ENCODE peak calls at places on chromosomes 7 and 10, in eight cellular contexts. One of them, this sample, is unnamed.

GRCh38 chr7:140645166-140645565 is 4.6 kb upstream of the DENND2A start:
- DNase-seq in kidney glomerular epithelial cell: no peak
- DNase-seq in gastrocnemius medialis: no peak
- DNase-seq in cardiac fibroblast: no peak
- DNase-seq in fibroblast of gingiva: no peak
- DNase-seq in mucosa of descending colon: no peak
- DNase-seq in KBM-7: peak; percentile 19
- DNase-seq in Kasumi-1: no peak
- DNase-seq in this sample: no peak

GRCh38 chr10:121904888-121905287 is 22.9 kb downstream of the ATE1 start:
- DNase-seq in kidney glomerular epithelial cell: no peak
- DNase-seq in gastrocnemius medialis: no peak
- DNase-seq in cardiac fibroblast: no peak
- DNase-seq in fibroblast of gingiva: no peak
- DNase-seq in mucosa of descending colon: no peak
- DNase-seq in KBM-7: no peak
- DNase-seq in Kasumi-1: no peak
- DNase-seq in this sample: no peak

GRCh38 chr7:10708447-10708846 is 265.2 kb upstream of the PHF14 start:
- DNase-seq in kidney glomerular epithelial cell: no peak
- DNase-seq in gastrocnemius medialis: no peak
- DNase-seq in cardiac fibroblast: no peak
- DNase-seq in fibroblast of gingiva: no peak
- DNase-seq in mucosa of descending colon: no peak
- DNase-seq in KBM-7: peak; percentile 3
- DNase-seq in Kasumi-1: no peak
- DNase-seq in this sample: no peak

GRCh38 chr10:24974978-24975377 is 22.6 kb upstream of the PRTFDC1 start:
- DNase-seq in kidney glomerular epithelial cell: no peak
- DNase-seq in gastrocnemius medialis: peak; percentile 50
- DNase-seq in cardiac fibroblast: peak; percentile 97
- DNase-seq in fibroblast of gingiva: peak; percentile 91
- DNase-seq in mucosa of descending colon: no peak
- DNase-seq in KBM-7: no peak
- DNase-seq in Kasumi-1: no peak
- DNase-seq in this sample: no peak

GRCh38 chr7:104956753-104957450 is 57.1 kb upstream of the KMT2E start:
- DNase-seq in kidney glomerular epithelial cell: peak; percentile 55
- DNase-seq in gastrocnemius medialis: no peak
- DNase-seq in cardiac fibroblast: peak; percentile 56
- DNase-seq in fibroblast of gingiva: peak; percentile 83
- DNase-seq in mucosa of descending colon: no peak
- DNase-seq in KBM-7: peak; percentile 34
- DNase-seq in Kasumi-1: peak; percentile 85
- DNase-seq in this sample: peak; percentile 29

GRCh38 chr7:18117482-18117881 is 89.8 kb upstream of the PRPS1L1 start:
- DNase-seq in kidney glomerular epithelial cell: no peak
- DNase-seq in gastrocnemius medialis: no peak
- DNase-seq in cardiac fibroblast: no peak
- DNase-seq in fibroblast of gingiva: no peak
- DNase-seq in mucosa of descending colon: no peak
- DNase-seq in KBM-7: no peak
- DNase-seq in Kasumi-1: no peak
- DNase-seq in this sample: no peak

GRCh38 chr7:1887251-1887650 is 217.2 kb downstream of the ELFN1 start:
- DNase-seq in kidney glomerular epithelial cell: no peak
- DNase-seq in gastrocnemius medialis: no peak
- DNase-seq in cardiac fibroblast: no peak
- DNase-seq in fibroblast of gingiva: no peak
- DNase-seq in mucosa of descending colon: no peak
- DNase-seq in KBM-7: no peak
- DNase-seq in Kasumi-1: no peak
- DNase-seq in this sample: no peak

GRCh38 chr10:84988011-84988410 is 659.6 kb downstream of the CCSER2 start:
- DNase-seq in kidney glomerular epithelial cell: no peak
- DNase-seq in gastrocnemius medialis: no peak
- DNase-seq in cardiac fibroblast: no peak
- DNase-seq in fibroblast of gingiva: no peak
- DNase-seq in mucosa of descending colon: no peak
- DNase-seq in KBM-7: no peak
- DNase-seq in Kasumi-1: no peak
- DNase-seq in this sample: no peak

GRCh38 chr7:128731184-128731583 is 8.0 kb upstream of the CALU start:
- DNase-seq in kidney glomerular epithelial cell: no peak
- DNase-seq in gastrocnemius medialis: no peak
- DNase-seq in cardiac fibroblast: no peak
- DNase-seq in fibroblast of gingiva: no peak
- DNase-seq in mucosa of descending colon: no peak
- DNase-seq in KBM-7: no peak
- DNase-seq in Kasumi-1: no peak
- DNase-seq in this sample: no peak

GRCh38 chr7:23467281-23467680 is 3.0 kb downstream of the IGF2BP3 start:
- DNase-seq in kidney glomerular epithelial cell: no peak
- DNase-seq in gastrocnemius medialis: no peak
- DNase-seq in cardiac fibroblast: no peak
- DNase-seq in fibroblast of gingiva: no peak
- DNase-seq in mucosa of descending colon: no peak
- DNase-seq in KBM-7: no peak
- DNase-seq in Kasumi-1: peak; percentile 51
- DNase-seq in this sample: no peak

GRCh38 chr7:118372530-118372929 is 148.0 kb downstream of the ANKRD7 start:
- DNase-seq in kidney glomerular epithelial cell: peak; percentile 22
- DNase-seq in gastrocnemius medialis: no peak
- DNase-seq in cardiac fibroblast: peak; percentile 0
- DNase-seq in fibroblast of gingiva: no peak
- DNase-seq in mucosa of descending colon: peak; percentile 4
- DNase-seq in KBM-7: peak; percentile 15
- DNase-seq in Kasumi-1: peak; percentile 85
- DNase-seq in this sample: no peak

GRCh38 chr7:108142675-108143259 is 12.6 kb upstream of the LAMB4 start:
- DNase-seq in kidney glomerular epithelial cell: no peak
- DNase-seq in gastrocnemius medialis: no peak
- DNase-seq in cardiac fibroblast: no peak
- DNase-seq in fibroblast of gingiva: no peak
- DNase-seq in mucosa of descending colon: no peak
- DNase-seq in KBM-7: no peak
- DNase-seq in Kasumi-1: no peak
- DNase-seq in this sample: no peak